ENCODE peak calls at places on chromosomes 1 and 21, in seven cellular contexts. One of them, this sample, is unnamed.

GRCh38 chr1:160646711-160647328 is at the start of gene SLAMF1:
- DNase-seq in H1: no peak
- DNase-seq in K562: no peak
- DNase-seq in HepG2: no peak
- DNase-seq in HCT116: no peak
- DNase-seq in SK-N-SH: no peak
- DNase-seq in GM12878: peak; percentile 95
- DNase-seq in this sample: no peak

GRCh38 chr1:173628888-173629287 is 6.2 kb upstream of the TEX50 start:
- DNase-seq in H1: no peak
- DNase-seq in K562: no peak
- DNase-seq in HepG2: no peak
- DNase-seq in HCT116: no peak
- DNase-seq in SK-N-SH: no peak
- DNase-seq in GM12878: no peak
- DNase-seq in this sample: no peak

GRCh38 chr1:51661081-51661518 is 44.2 kb downstream of the OSBPL9 start:
- DNase-seq in H1: no peak
- DNase-seq in K562: no peak
- DNase-seq in HepG2: no peak
- DNase-seq in HCT116: no peak
- DNase-seq in SK-N-SH: no peak
- DNase-seq in GM12878: no peak
- DNase-seq in this sample: peak; percentile 10

GRCh38 chr1:15304708-15305326 is 57.8 kb downstream of the FHAD1 start:
- DNase-seq in H1: peak; percentile 17
- DNase-seq in K562: peak; percentile 82
- DNase-seq in HepG2: peak; percentile 55
- DNase-seq in HCT116: peak; percentile 26
- DNase-seq in SK-N-SH: peak; percentile 79
- DNase-seq in GM12878: no peak
- DNase-seq in this sample: peak; percentile 46

GRCh38 chr1:89200668-89201488 is 2.1 kb upstream of the GBP4 start:
- DNase-seq in H1: no peak
- DNase-seq in K562: no peak
- DNase-seq in HepG2: no peak
- DNase-seq in HCT116: no peak
- DNase-seq in SK-N-SH: peak; percentile 65
- DNase-seq in GM12878: peak; percentile 69
- DNase-seq in this sample: no peak

GRCh38 chr21:22993822-22994574 is 1995.8 kb downstream of the NCAM2 start:
- DNase-seq in H1: no peak
- DNase-seq in K562: no peak
- DNase-seq in HepG2: no peak
- DNase-seq in HCT116: no peak
- DNase-seq in SK-N-SH: no peak
- DNase-seq in GM12878: no peak
- DNase-seq in this sample: no peak

GRCh38 chr1:194618101-194618500 is 1431.7 kb upstream of the B3GALT2 start:
- DNase-seq in H1: no peak
- DNase-seq in K562: no peak
- DNase-seq in HepG2: no peak
- DNase-seq in HCT116: no peak
- DNase-seq in SK-N-SH: no peak
- DNase-seq in GM12878: no peak
- DNase-seq in this sample: no peak

GRCh38 chr1:173393655-173393993 is 83.5 kb upstream of the PRDX6 start:
- DNase-seq in H1: no peak
- DNase-seq in K562: no peak
- DNase-seq in HepG2: no peak
- DNase-seq in HCT116: no peak
- DNase-seq in SK-N-SH: no peak
- DNase-seq in GM12878: no peak
- DNase-seq in this sample: no peak

GRCh38 chr21:42133131-42133530 is 62.0 kb downstream of the UMODL1 start:
- DNase-seq in H1: no peak
- DNase-seq in K562: no peak
- DNase-seq in HepG2: no peak
- DNase-seq in HCT116: no peak
- DNase-seq in SK-N-SH: no peak
- DNase-seq in GM12878: no peak
- DNase-seq in this sample: no peak

GRCh38 chr1:158075078-158075477 is 81.6 kb downstream of the KIRREL1 start:
- DNase-seq in H1: no peak
- DNase-seq in K562: no peak
- DNase-seq in HepG2: no peak
- DNase-seq in HCT116: no peak
- DNase-seq in SK-N-SH: no peak
- DNase-seq in GM12878: no peak
- DNase-seq in this sample: no peak

GRCh38 chr1:58748625-58749198 is 35.1 kb downstream of the JUN start:
- DNase-seq in H1: no peak
- DNase-seq in K562: no peak
- DNase-seq in HepG2: no peak
- DNase-seq in HCT116: no peak
- DNase-seq in SK-N-SH: no peak
- DNase-seq in GM12878: no peak
- DNase-seq in this sample: no peak

GRCh38 chr1:225465793-225466517 is 38.1 kb upstream of the LBR start:
- DNase-seq in H1: no peak
- DNase-seq in K562: no peak
- DNase-seq in HepG2: no peak
- DNase-seq in HCT116: no peak
- DNase-seq in SK-N-SH: no peak
- DNase-seq in GM12878: no peak
- DNase-seq in this sample: no peak

GRCh38 chr1:178146456-178146855 is 52.6 kb downstream of the RASAL2 start:
- DNase-seq in H1: no peak
- DNase-seq in K562: no peak
- DNase-seq in HepG2: no peak
- DNase-seq in HCT116: no peak
- DNase-seq in SK-N-SH: no peak
- DNase-seq in GM12878: no peak
- DNase-seq in this sample: no peak

GRCh38 chr1:24089027-24089742 is 22.8 kb downstream of the MYOM3 start:
- DNase-seq in H1: no peak
- DNase-seq in K562: no peak
- DNase-seq in HepG2: no peak
- DNase-seq in HCT116: no peak
- DNase-seq in SK-N-SH: no peak
- DNase-seq in GM12878: no peak
- DNase-seq in this sample: no peak

GRCh38 chr1:214500349-214501055 is 50.9 kb downstream of the PTPN14 start:
- DNase-seq in H1: no peak
- DNase-seq in K562: no peak
- DNase-seq in HepG2: no peak
- DNase-seq in HCT116: no peak
- DNase-seq in SK-N-SH: no peak
- DNase-seq in GM12878: no peak
- DNase-seq in this sample: no peak

GRCh38 chr1:226362346-226362745 is 45.5 kb downstream of the PARP1 start:
- DNase-seq in H1: no peak
- DNase-seq in K562: no peak
- DNase-seq in HepG2: no peak
- DNase-seq in HCT116: no peak
- DNase-seq in SK-N-SH: no peak
- DNase-seq in GM12878: no peak
- DNase-seq in this sample: no peak

GRCh38 chr1:47767741-47768100 is 229.5 kb downstream of the TRABD2B start:
- DNase-seq in H1: no peak
- DNase-seq in K562: no peak
- DNase-seq in HepG2: no peak
- DNase-seq in HCT116: no peak
- DNase-seq in SK-N-SH: no peak
- DNase-seq in GM12878: no peak
- DNase-seq in this sample: no peak

DNA sequence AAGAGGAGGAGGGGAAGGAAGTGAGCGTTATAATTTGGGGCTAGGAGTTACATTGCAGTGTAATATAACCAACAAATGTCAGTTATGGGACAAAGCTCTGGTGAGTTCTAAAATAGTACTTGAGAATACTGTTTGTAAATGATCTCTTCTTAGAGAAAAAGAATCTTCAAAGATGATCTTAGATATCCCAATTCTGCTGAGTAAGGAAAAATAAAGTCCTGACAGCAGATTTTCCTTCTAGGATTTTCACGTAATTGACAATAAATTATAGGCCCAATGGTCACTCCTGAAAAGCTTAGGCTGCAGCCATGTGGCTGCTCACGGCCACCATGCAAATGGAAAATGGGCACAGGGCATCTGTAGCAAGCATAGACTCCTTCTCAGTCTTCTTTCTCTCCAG is 241.6 kb downstream of the SIPA1L2 start:
- DNase-seq in H1: no peak
- DNase-seq in K562: no peak
- DNase-seq in HepG2: no peak
- DNase-seq in HCT116: no peak
- DNase-seq in SK-N-SH: no peak
- DNase-seq in GM12878: no peak
- DNase-seq in this sample: no peak
- TF ChIP-seq JUND in H1: no peak
- TF ChIP-seq JUND in K562: no peak
- TF ChIP-seq JUND in HepG2: no peak
- TF ChIP-seq JUND in HCT116: no peak
- TF ChIP-seq JUND in SK-N-SH: no peak
- TF ChIP-seq JUND in GM12878: no peak
- TF ChIP-seq JUND in this sample: no peak

GRCh38 chr1:171290611-171291010 is 23.4 kb upstream of the FMO4 start:
- DNase-seq in H1: no peak
- DNase-seq in K562: no peak
- DNase-seq in HepG2: no peak
- DNase-seq in HCT116: no peak
- DNase-seq in SK-N-SH: no peak
- DNase-seq in GM12878: no peak
- DNase-seq in this sample: no peak
- TF ChIP-seq JUND in H1: no peak
- TF ChIP-seq JUND in K562: no peak
- TF ChIP-seq JUND in HepG2: no peak
- TF ChIP-seq JUND in HCT116: no peak
- TF ChIP-seq JUND in SK-N-SH: no peak
- TF ChIP-seq JUND in GM12878: no peak
- TF ChIP-seq JUND in this sample: no peak

GRCh38 chr1:39977202-39977601 is 22.3 kb downstream of the MFSD2A start:
- DNase-seq in H1: no peak
- DNase-seq in K562: no peak
- DNase-seq in HepG2: no peak
- DNase-seq in HCT116: no peak
- DNase-seq in SK-N-SH: no peak
- DNase-seq in GM12878: no peak
- DNase-seq in this sample: no peak

GRCh38 chr1:39979654-39980053 is 24.7 kb downstream of the MFSD2A start:
- DNase-seq in H1: no peak
- DNase-seq in K562: no peak
- DNase-seq in HepG2: no peak
- DNase-seq in HCT116: no peak
- DNase-seq in SK-N-SH: no peak
- DNase-seq in GM12878: no peak
- DNase-seq in this sample: no peak

GRCh38 chr1:39981957-39982356 is 27.0 kb downstream of the MFSD2A start:
- DNase-seq in H1: peak; percentile 34
- DNase-seq in K562: no peak
- DNase-seq in HepG2: no peak
- DNase-seq in HCT116: peak; percentile 37
- DNase-seq in SK-N-SH: no peak
- DNase-seq in GM12878: no peak
- DNase-seq in this sample: no peak

GRCh38 chr1:39981385-39981784 is 26.4 kb downstream of the MFSD2A start:
- DNase-seq in H1: no peak
- DNase-seq in K562: no peak
- DNase-seq in HepG2: no peak
- DNase-seq in HCT116: no peak
- DNase-seq in SK-N-SH: no peak
- DNase-seq in GM12878: no peak
- DNase-seq in this sample: no peak

DNA sequence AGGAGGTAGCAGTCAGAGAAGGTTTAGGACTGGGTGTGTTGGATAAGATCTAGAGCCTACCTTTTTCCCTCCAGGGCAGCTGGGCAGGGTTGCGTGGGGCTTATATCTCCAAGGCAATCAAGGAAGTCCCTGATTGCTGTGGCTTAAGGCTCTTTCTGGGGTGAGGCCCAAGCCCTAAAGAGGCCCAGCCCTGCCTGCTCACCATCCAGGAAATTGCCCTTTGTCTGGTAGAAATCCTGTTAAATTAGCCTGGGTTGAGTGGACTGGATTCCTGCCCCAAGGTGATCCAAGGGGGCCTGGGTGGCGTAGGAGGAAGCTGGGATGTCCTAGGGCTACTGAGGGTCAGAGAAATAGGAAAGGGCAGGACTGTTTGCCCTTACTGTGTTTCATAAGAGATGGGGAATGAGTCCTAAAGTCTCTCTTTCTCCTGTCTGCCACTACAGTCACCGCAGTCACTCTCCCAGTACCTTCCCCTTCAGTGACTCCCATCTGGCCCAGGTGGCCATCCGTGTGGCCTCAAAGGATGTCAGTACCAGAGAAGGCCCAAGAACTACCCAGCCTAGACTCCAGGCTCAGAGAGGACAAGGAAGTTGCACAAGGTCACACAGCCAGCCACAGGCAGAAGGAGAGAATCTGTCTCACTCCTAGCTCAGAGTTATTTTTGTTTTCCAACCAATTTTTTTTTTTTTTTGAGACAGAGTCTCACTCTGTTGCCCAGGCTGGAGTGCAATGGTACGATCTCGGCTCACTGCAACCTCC is 25.8 kb downstream of the MFSD2A start:
- DNase-seq in H1: no peak
- DNase-seq in K562: no peak
- DNase-seq in HepG2: no peak
- DNase-seq in HCT116: no peak
- DNase-seq in SK-N-SH: no peak
- DNase-seq in GM12878: no peak
- DNase-seq in this sample: peak; percentile 88
- TF ChIP-seq JUND in H1: no peak
- TF ChIP-seq JUND in K562: no peak
- TF ChIP-seq JUND in HepG2: no peak
- TF ChIP-seq JUND in HCT116: no peak
- TF ChIP-seq JUND in SK-N-SH: no peak
- TF ChIP-seq JUND in GM12878: no peak
- TF ChIP-seq JUND in this sample: peak; percentile 55

DNA sequence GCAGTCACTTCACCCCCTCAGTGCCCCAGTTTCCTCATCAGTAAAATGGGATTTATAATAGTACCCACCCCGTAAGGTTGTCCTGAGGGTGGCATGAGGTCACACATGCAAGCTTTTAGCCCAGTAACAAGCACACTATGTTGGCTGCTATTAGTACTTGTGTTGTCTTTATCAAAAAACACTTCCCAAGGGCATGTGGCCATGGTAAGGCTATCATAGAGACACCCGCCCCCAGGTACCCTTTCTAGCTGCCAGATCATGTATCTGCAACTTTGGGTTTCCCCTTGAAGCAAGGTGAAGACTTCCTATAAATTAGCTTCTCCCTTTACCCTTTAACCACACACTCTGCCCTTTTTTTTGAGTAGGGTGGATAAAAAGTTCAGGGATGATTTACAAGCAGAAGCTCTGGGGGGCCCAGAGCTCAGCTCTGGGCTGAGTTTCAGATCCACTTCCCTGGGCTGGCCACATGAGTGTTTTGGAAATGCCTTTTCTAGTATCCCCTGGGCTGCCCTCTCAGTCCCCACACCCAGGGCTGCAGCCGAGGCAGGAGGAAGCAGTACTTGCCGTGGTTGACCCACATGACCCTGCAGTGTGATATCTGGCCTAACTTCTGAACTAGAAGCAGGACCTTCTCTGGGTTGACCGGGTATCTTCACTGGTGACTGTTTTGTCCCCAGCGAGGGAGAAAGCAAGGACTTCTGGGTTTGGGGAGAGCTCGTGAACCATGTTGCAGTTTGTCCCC is 2.0 kb downstream of the ZDHHC18 start:
- DNase-seq in H1: no peak
- DNase-seq in K562: no peak
- DNase-seq in HepG2: no peak
- DNase-seq in HCT116: no peak
- DNase-seq in SK-N-SH: no peak
- DNase-seq in GM12878: no peak
- DNase-seq in this sample: no peak
- TF ChIP-seq JUND in H1: no peak
- TF ChIP-seq JUND in K562: no peak
- TF ChIP-seq JUND in HepG2: no peak
- TF ChIP-seq JUND in HCT116: no peak
- TF ChIP-seq JUND in SK-N-SH: no peak
- TF ChIP-seq JUND in GM12878: no peak
- TF ChIP-seq JUND in this sample: no peak